ENCODE peak calls at places on chromosomes 2 and 18, in six cellular contexts. Y is HS-5; M is activated CD4-positive, alpha-beta T cell treated with anti-CD3 and anti-CD28 coated beads, Interleukin-2, amount 10 ng/mL, durations not matched to agents 7 days and 5 days; Z is RWPE1; N is epithelial cell of prostate; D is Right ventricle myocardium superior. I is an unnamed sample.

GRCh38 chr2:85522090-85522647 is 16.8 kb upstream of the MAT2A start:
- DNase-seq in Y (no peak), M (no peak), Z (no peak), N (no peak), D (no peak), I (no peak)

GRCh38 chr2:189751080-189751658 is 11.4 kb downstream of the OSGEPL1 start:
- DNase-seq in Y (peak), M (peak), Z (peak), N (no peak), D (no peak), I (no peak)

GRCh38 chr18:75801178-75801577 is 373.7 kb upstream of the SMIM21 start:
- DNase-seq in Y (no peak), M (no peak), Z (no peak), N (no peak), D (no peak), I (no peak)

GRCh38 chr2:46340740-46341420 is 43.7 kb downstream of the EPAS1 start:
- DNase-seq in Y (no peak), M (no peak), Z (no peak), N (no peak), D (no peak), I (no peak)

GRCh38 chr2:12036640-12036983 is 290.2 kb downstream of the LPIN1 start:
- DNase-seq in Y (no peak), M (peak), Z (no peak), N (no peak), D (no peak), I (no peak)

GRCh38 chr18:34330308-34330707 is 105.6 kb upstream of the NOL4 start:
- DNase-seq in Y (no peak), M (no peak), Z (no peak), N (no peak), D (no peak), I (no peak)

GRCh38 chr2:210199186-210199765 is 26.0 kb downstream of the ACADL start:
- DNase-seq in Y (no peak), M (peak), Z (peak), N (no peak), D (no peak), I (no peak)

GRCh38 chr2:135742307-135742838 is 718 bp downstream of the UBXN4 start:
- DNase-seq in Y (peak), M (peak), Z (peak), N (peak), D (no peak), I (peak)

GRCh38 chr18:22048221-22048620 is 121.2 kb upstream of the GATA6 start:
- DNase-seq in Y (no peak), M (no peak), Z (no peak), N (no peak), D (no peak), I (no peak)

GRCh38 chr18:34837769-34838194 is 127.7 kb downstream of the DTNA start:
- DNase-seq in Y (no peak), M (no peak), Z (no peak), N (no peak), D (no peak), I (no peak)

GRCh38 chr2:7612969-7613368 is 695.8 kb downstream of the RNF144A start:
- DNase-seq in Y (peak), M (no peak), Z (peak), N (peak), D (no peak), I (no peak)

GRCh38 chr2:240614391-240614790 is 10.9 kb upstream of the GPR35 start:
- DNase-seq in Y (no peak), M (no peak), Z (no peak), N (no peak), D (peak), I (no peak)

GRCh38 chr2:234673501-234673900 is 176.6 kb upstream of the ARL4C start:
- DNase-seq in Y (no peak), M (no peak), Z (no peak), N (no peak), D (no peak), I (no peak)

GRCh38 chr2:60439219-60439974 is 114.1 kb downstream of the BCL11A start:
- DNase-seq in Y (no peak), M (no peak), Z (no peak), N (no peak), D (peak), I (no peak)

GRCh38 chr2:119490653-119491195 is 33.6 kb downstream of the SCTR start:
- DNase-seq in Y (no peak), M (no peak), Z (no peak), N (no peak), D (no peak), I (no peak)

GRCh38 chr2:42196403-42197267 is 27.5 kb downstream of the EML4 start:
- DNase-seq in Y (no peak), M (peak), Z (no peak), N (no peak), D (no peak), I (no peak)

GRCh38 chr18:45275367-45276113 is 339.7 kb upstream of the SLC14A2 start:
- DNase-seq in Y (no peak), M (peak), Z (no peak), N (no peak), D (no peak), I (no peak)

GRCh38 chr2:10278029-10278762 is 24.5 kb upstream of the HPCAL1 start:
- DNase-seq in Y (no peak), M (no peak), Z (no peak), N (no peak), D (peak), I (no peak)

GRCh38 chr2:84223191-84223590 is 235.9 kb downstream of the SUCLG1 start:
- DNase-seq in Y (peak), M (no peak), Z (peak), N (no peak), D (no peak), I (no peak)

GRCh38 chr18:56522826-56523225 is 115.6 kb downstream of the TXNL1 start:
- DNase-seq in Y (no peak), M (no peak), Z (no peak), N (no peak), D (no peak), I (no peak)

GRCh38 chr2:46719499-46719898 is 196.1 kb downstream of the MCFD2 start:
- DNase-seq in Y (no peak), M (no peak), Z (peak), N (no peak), D (no peak), I (no peak)

GRCh38 chr2:70328921-70329561 is 27.2 kb upstream of the FAM136A start:
- DNase-seq in Y (no peak), M (no peak), Z (peak), N (peak), D (no peak), I (no peak)

I was measured in activated T-helper 1 cell treated with anti-CD3 and anti-CD28 coated beads, Interleukin-2, amount 50 U/mL, for 16 hours.